ENCODE peak calls at places on chromosomes 2 and 18, in nine cellular contexts. One of them, this sample, is unnamed.

GRCh38 chr18:9971313-9971920 is 57.6 kb downstream of the VAPA start:
- DNase-seq in ovary: peak; percentile 69
- DNase-seq in Peyer's patch: peak; percentile 75
- DNase-seq in tibial artery: peak; percentile 83
- DNase-seq in kidney epithelial cell: no peak
- DNase-seq in CD8-positive, alpha-beta T cell: peak; percentile 44
- DNase-seq in BJ: no peak
- DNase-seq in right lobe of liver: no peak
- DNase-seq in esophagus squamous epithelium: no peak
- DNase-seq in this sample: peak; percentile 87

GRCh38 chr2:86617153-86617552 is 6.5 kb downstream of the RNF103 start:
- DNase-seq in ovary: no peak
- DNase-seq in Peyer's patch: no peak
- DNase-seq in tibial artery: no peak
- DNase-seq in kidney epithelial cell: no peak
- DNase-seq in CD8-positive, alpha-beta T cell: no peak
- DNase-seq in BJ: no peak
- DNase-seq in right lobe of liver: no peak
- DNase-seq in esophagus squamous epithelium: no peak
- DNase-seq in this sample: no peak

GRCh38 chr2:48566582-48566981 is 36.6 kb downstream of the STON1 start:
- DNase-seq in ovary: no peak
- DNase-seq in Peyer's patch: no peak
- DNase-seq in tibial artery: no peak
- DNase-seq in kidney epithelial cell: no peak
- DNase-seq in CD8-positive, alpha-beta T cell: no peak
- DNase-seq in BJ: no peak
- DNase-seq in right lobe of liver: no peak
- DNase-seq in esophagus squamous epithelium: no peak
- DNase-seq in this sample: peak; percentile 19

GRCh38 chr2:72141032-72141645 is 6.5 kb downstream of the CYP26B1 start:
- DNase-seq in ovary: peak; percentile 1
- DNase-seq in Peyer's patch: no peak
- DNase-seq in tibial artery: no peak
- DNase-seq in kidney epithelial cell: no peak
- DNase-seq in CD8-positive, alpha-beta T cell: no peak
- DNase-seq in BJ: no peak
- DNase-seq in right lobe of liver: peak; percentile 50
- DNase-seq in esophagus squamous epithelium: no peak
- DNase-seq in this sample: peak; percentile 3

GRCh38 chr2:43219383-43220228 is 6.8 kb downstream of the ZFP36L2 start:
- DNase-seq in ovary: peak; percentile 84
- DNase-seq in Peyer's patch: peak; percentile 88
- DNase-seq in tibial artery: peak; percentile 83
- DNase-seq in kidney epithelial cell: no peak
- DNase-seq in CD8-positive, alpha-beta T cell: peak; percentile 59
- DNase-seq in BJ: no peak
- DNase-seq in right lobe of liver: peak; percentile 94
- DNase-seq in esophagus squamous epithelium: peak; percentile 65
- DNase-seq in this sample: peak; percentile 93

GRCh38 chr2:163610817-163611556 is 124.8 kb downstream of the FIGN start:
- DNase-seq in ovary: no peak
- DNase-seq in Peyer's patch: no peak
- DNase-seq in tibial artery: no peak
- DNase-seq in kidney epithelial cell: no peak
- DNase-seq in CD8-positive, alpha-beta T cell: no peak
- DNase-seq in BJ: no peak
- DNase-seq in right lobe of liver: peak; percentile 56
- DNase-seq in esophagus squamous epithelium: no peak
- DNase-seq in this sample: no peak

GRCh38 chr2:9308186-9308955 is 101.8 kb downstream of the ASAP2 start:
- DNase-seq in ovary: no peak
- DNase-seq in Peyer's patch: no peak
- DNase-seq in tibial artery: no peak
- DNase-seq in kidney epithelial cell: no peak
- DNase-seq in CD8-positive, alpha-beta T cell: no peak
- DNase-seq in BJ: no peak
- DNase-seq in right lobe of liver: no peak
- DNase-seq in esophagus squamous epithelium: no peak
- DNase-seq in this sample: no peak

GRCh38 chr2:234071664-234072063 is 21.2 kb downstream of the SPP2 start:
- DNase-seq in ovary: no peak
- DNase-seq in Peyer's patch: no peak
- DNase-seq in tibial artery: no peak
- DNase-seq in kidney epithelial cell: no peak
- DNase-seq in CD8-positive, alpha-beta T cell: no peak
- DNase-seq in BJ: no peak
- DNase-seq in right lobe of liver: no peak
- DNase-seq in esophagus squamous epithelium: no peak
- DNase-seq in this sample: no peak

GRCh38 chr18:39594206-39594605 is 2028.6 kb upstream of the CELF4 start:
- DNase-seq in ovary: no peak
- DNase-seq in Peyer's patch: no peak
- DNase-seq in tibial artery: no peak
- DNase-seq in kidney epithelial cell: no peak
- DNase-seq in CD8-positive, alpha-beta T cell: no peak
- DNase-seq in BJ: no peak
- DNase-seq in right lobe of liver: no peak
- DNase-seq in esophagus squamous epithelium: no peak
- DNase-seq in this sample: no peak

GRCh38 chr2:186459009-186459408 is 27.1 kb upstream of the ZC3H15 start:
- DNase-seq in ovary: no peak
- DNase-seq in Peyer's patch: no peak
- DNase-seq in tibial artery: no peak
- DNase-seq in kidney epithelial cell: no peak
- DNase-seq in CD8-positive, alpha-beta T cell: no peak
- DNase-seq in BJ: no peak
- DNase-seq in right lobe of liver: no peak
- DNase-seq in esophagus squamous epithelium: no peak
- DNase-seq in this sample: no peak

GRCh38 chr2:159114835-159115234 is 146.4 kb downstream of the TANC1 start:
- DNase-seq in ovary: no peak
- DNase-seq in Peyer's patch: no peak
- DNase-seq in tibial artery: no peak
- DNase-seq in kidney epithelial cell: no peak
- DNase-seq in CD8-positive, alpha-beta T cell: no peak
- DNase-seq in BJ: no peak
- DNase-seq in right lobe of liver: no peak
- DNase-seq in esophagus squamous epithelium: no peak
- DNase-seq in this sample: no peak

GRCh38 chr2:216115224-216115582 is 6.1 kb downstream of the XRCC5 start:
- DNase-seq in ovary: no peak
- DNase-seq in Peyer's patch: no peak
- DNase-seq in tibial artery: no peak
- DNase-seq in kidney epithelial cell: no peak
- DNase-seq in CD8-positive, alpha-beta T cell: no peak
- DNase-seq in BJ: no peak
- DNase-seq in right lobe of liver: no peak
- DNase-seq in esophagus squamous epithelium: no peak
- DNase-seq in this sample: no peak
- H3K36me3 ChIP-seq in ovary: no peaks in the 10 kb centered on the region
- H3K36me3 ChIP-seq in Peyer's patch: no peaks in the 10 kb centered on the region
- H3K36me3 ChIP-seq in tibial artery: peaks cover 53% of the 10 kb centered on the region
- H3K36me3 ChIP-seq in kidney epithelial cell: peaks cover 2% of the 10 kb centered on the region
- H3K36me3 ChIP-seq in CD8-positive, alpha-beta T cell: peaks cover 59% of the 10 kb centered on the region
- H3K36me3 ChIP-seq in BJ: peaks cover 3% of the 10 kb centered on the region
- H3K36me3 ChIP-seq in right lobe of liver: peaks cover 44% of the 10 kb centered on the region
- H3K36me3 ChIP-seq in esophagus squamous epithelium: no peaks in the 10 kb centered on the region
- H3K36me3 ChIP-seq in this sample: peaks cover 3% of the 10 kb centered on the region

GRCh38 chr2:152664725-152665124 is 52.5 kb downstream of the PRPF40A start:
- DNase-seq in ovary: no peak
- DNase-seq in Peyer's patch: no peak
- DNase-seq in tibial artery: no peak
- DNase-seq in kidney epithelial cell: no peak
- DNase-seq in CD8-positive, alpha-beta T cell: no peak
- DNase-seq in BJ: no peak
- DNase-seq in right lobe of liver: no peak
- DNase-seq in esophagus squamous epithelium: no peak
- DNase-seq in this sample: no peak
- H3K36me3 ChIP-seq in ovary: no peaks in the 10 kb centered on the region
- H3K36me3 ChIP-seq in Peyer's patch: no peaks in the 10 kb centered on the region
- H3K36me3 ChIP-seq in tibial artery: peaks cover 83% of the 10 kb centered on the region
- H3K36me3 ChIP-seq in kidney epithelial cell: peaks cover 1% of the 10 kb centered on the region
- H3K36me3 ChIP-seq in CD8-positive, alpha-beta T cell: peaks cover 58% of the 10 kb centered on the region
- H3K36me3 ChIP-seq in BJ: peaks cover 8% of the 10 kb centered on the region
- H3K36me3 ChIP-seq in right lobe of liver: peaks cover 81% of the 10 kb centered on the region
- H3K36me3 ChIP-seq in esophagus squamous epithelium: peaks cover 4% of the 10 kb centered on the region
- H3K36me3 ChIP-seq in this sample: peaks cover 33% of the 10 kb centered on the region

DNA sequence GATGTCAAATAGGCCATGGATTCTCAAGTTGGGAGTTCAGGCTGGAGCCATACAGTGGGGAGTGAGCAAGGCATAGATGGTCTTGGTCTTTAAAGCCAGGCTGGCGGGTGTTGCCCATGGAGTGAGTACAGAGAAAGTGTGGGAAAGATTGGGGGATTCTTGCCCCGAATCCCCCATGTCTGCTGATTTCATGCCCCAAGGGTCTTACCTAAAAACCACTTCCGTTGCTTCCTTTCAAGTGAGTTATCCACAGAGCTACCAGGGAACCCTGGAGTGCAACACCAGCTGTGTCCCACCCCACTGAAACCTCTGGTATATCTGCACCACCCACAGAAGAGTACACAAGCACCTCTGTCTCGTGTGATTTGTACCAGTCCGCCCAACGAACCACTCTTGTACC is 31.4 kb downstream of the FHOD3 start:
- DNase-seq in ovary: no peak
- DNase-seq in Peyer's patch: no peak
- DNase-seq in tibial artery: no peak
- DNase-seq in kidney epithelial cell: no peak
- DNase-seq in CD8-positive, alpha-beta T cell: no peak
- DNase-seq in BJ: no peak
- DNase-seq in right lobe of liver: no peak
- DNase-seq in esophagus squamous epithelium: no peak
- DNase-seq in this sample: no peak
- H3K36me3 ChIP-seq in ovary: no peaks in the 10 kb centered on the region
- H3K36me3 ChIP-seq in Peyer's patch: no peaks in the 10 kb centered on the region
- H3K36me3 ChIP-seq in tibial artery: no peaks in the 10 kb centered on the region
- H3K36me3 ChIP-seq in kidney epithelial cell: no peaks in the 10 kb centered on the region
- H3K36me3 ChIP-seq in CD8-positive, alpha-beta T cell: no peaks in the 10 kb centered on the region
- H3K36me3 ChIP-seq in BJ: no peaks in the 10 kb centered on the region
- H3K36me3 ChIP-seq in right lobe of liver: no peaks in the 10 kb centered on the region
- H3K36me3 ChIP-seq in esophagus squamous epithelium: no peaks in the 10 kb centered on the region
- H3K36me3 ChIP-seq in this sample: no peaks in the 10 kb centered on the region

DNA sequence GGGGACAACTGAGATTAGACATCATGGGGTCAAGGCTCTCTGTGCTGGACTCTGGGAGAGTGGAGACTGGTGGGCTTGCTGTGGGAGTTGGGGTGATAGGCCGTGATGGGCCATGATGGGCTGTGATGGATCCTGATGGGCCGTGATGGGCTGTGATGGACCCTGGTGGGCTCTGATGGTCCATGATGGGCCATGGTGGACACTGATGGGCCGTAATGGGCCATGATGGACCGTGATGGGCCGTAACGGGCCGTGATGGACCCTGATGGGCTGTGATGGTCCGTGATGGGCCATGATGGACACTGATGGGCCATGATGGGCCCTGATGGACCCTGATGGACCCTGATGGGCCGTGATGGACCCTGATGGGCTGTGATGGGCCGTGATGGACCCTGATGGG is 18.5 kb downstream of the LPIN1 start:
- DNase-seq in ovary: no peak
- DNase-seq in Peyer's patch: no peak
- DNase-seq in tibial artery: no peak
- DNase-seq in kidney epithelial cell: no peak
- DNase-seq in CD8-positive, alpha-beta T cell: no peak
- DNase-seq in BJ: no peak
- DNase-seq in right lobe of liver: no peak
- DNase-seq in esophagus squamous epithelium: no peak
- DNase-seq in this sample: no peak
- H3K36me3 ChIP-seq in ovary: no peaks in the 10 kb centered on the region
- H3K36me3 ChIP-seq in Peyer's patch: no peaks in the 10 kb centered on the region
- H3K36me3 ChIP-seq in tibial artery: peaks cover 40% of the 10 kb centered on the region
- H3K36me3 ChIP-seq in kidney epithelial cell: peaks cover 2% of the 10 kb centered on the region
- H3K36me3 ChIP-seq in CD8-positive, alpha-beta T cell: peaks cover 33% of the 10 kb centered on the region
- H3K36me3 ChIP-seq in BJ: peaks cover 15% of the 10 kb centered on the region
- H3K36me3 ChIP-seq in right lobe of liver: peaks cover 40% of the 10 kb centered on the region
- H3K36me3 ChIP-seq in esophagus squamous epithelium: peaks cover 14% of the 10 kb centered on the region
- H3K36me3 ChIP-seq in this sample: peaks cover 7% of the 10 kb centered on the region

DNA sequence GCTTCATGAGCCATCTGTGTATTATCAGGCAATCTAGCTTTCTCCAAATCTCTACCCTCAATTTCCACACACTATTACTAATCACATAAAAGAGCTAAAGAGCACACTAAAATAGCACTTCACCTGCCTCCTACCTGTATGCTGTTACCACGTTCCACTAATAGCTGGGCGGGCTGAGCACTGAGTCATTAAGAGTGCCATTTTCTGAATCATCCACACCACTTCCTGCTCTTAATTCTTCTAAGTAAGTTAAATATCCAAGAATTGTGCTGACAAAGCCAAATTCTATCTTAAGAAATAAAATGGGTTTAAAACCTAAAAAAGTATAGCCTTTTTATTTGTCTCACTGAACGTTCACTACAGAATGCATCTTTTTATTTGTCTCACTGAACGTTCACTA is 35.7 kb downstream of the NOL10 start:
- DNase-seq in ovary: no peak
- DNase-seq in Peyer's patch: no peak
- DNase-seq in tibial artery: no peak
- DNase-seq in kidney epithelial cell: peak; percentile 70
- DNase-seq in CD8-positive, alpha-beta T cell: no peak
- DNase-seq in BJ: no peak
- DNase-seq in right lobe of liver: no peak
- DNase-seq in esophagus squamous epithelium: no peak
- DNase-seq in this sample: no peak
- H3K36me3 ChIP-seq in ovary: no peaks in the 10 kb centered on the region
- H3K36me3 ChIP-seq in Peyer's patch: no peaks in the 10 kb centered on the region
- H3K36me3 ChIP-seq in tibial artery: peaks cover 70% of the 10 kb centered on the region
- H3K36me3 ChIP-seq in kidney epithelial cell: peaks cover 2% of the 10 kb centered on the region
- H3K36me3 ChIP-seq in CD8-positive, alpha-beta T cell: peaks cover 27% of the 10 kb centered on the region
- H3K36me3 ChIP-seq in BJ: peaks cover 5% of the 10 kb centered on the region
- H3K36me3 ChIP-seq in right lobe of liver: peaks cover 62% of the 10 kb centered on the region
- H3K36me3 ChIP-seq in esophagus squamous epithelium: no peaks in the 10 kb centered on the region
- H3K36me3 ChIP-seq in this sample: peaks cover 21% of the 10 kb centered on the region

DNA sequence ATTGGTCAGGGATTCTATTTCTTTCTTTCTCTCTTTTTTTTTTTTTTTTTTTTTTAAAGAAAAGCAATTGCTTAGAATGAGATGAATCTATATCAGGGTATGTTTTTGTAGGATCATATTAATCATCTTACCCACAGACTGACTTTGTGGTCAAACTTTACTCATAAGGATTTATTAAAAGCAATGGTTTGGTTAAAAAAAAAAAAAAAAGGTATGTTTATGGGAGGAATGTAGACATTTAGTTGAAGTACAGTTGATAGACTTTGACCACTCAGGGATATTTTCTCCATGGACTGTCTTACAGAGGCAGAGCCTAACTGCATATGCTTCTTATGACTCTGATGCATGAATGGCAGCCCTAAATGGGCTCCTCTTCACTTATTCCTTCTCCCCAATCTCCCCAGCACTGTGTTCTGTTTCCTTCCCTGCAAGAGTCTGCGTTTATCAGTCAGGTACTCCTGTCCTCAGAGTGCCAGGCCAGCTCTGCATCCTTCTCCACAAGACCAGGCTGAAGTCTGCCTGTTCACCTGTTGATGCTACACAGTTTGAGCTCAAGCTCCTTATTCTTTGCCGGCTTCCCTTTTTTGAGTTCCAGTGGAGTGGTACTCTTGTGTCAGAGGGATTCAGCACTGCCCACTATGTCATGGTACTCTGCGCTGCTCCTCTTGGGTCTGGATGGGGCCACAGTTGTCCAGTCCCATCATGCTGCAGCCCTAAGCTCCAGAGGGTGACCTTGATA is 24.3 kb downstream of the CRIM1 start:
- DNase-seq in ovary: no peak
- DNase-seq in Peyer's patch: no peak
- DNase-seq in tibial artery: no peak
- DNase-seq in kidney epithelial cell: no peak
- DNase-seq in CD8-positive, alpha-beta T cell: no peak
- DNase-seq in BJ: no peak
- DNase-seq in right lobe of liver: no peak
- DNase-seq in esophagus squamous epithelium: no peak
- DNase-seq in this sample: no peak
- H3K36me3 ChIP-seq in ovary: no peaks in the 10 kb centered on the region
- H3K36me3 ChIP-seq in Peyer's patch: no peaks in the 10 kb centered on the region
- H3K36me3 ChIP-seq in tibial artery: peaks cover 7% of the 10 kb centered on the region
- H3K36me3 ChIP-seq in kidney epithelial cell: no peaks in the 10 kb centered on the region
- H3K36me3 ChIP-seq in CD8-positive, alpha-beta T cell: no peaks in the 10 kb centered on the region
- H3K36me3 ChIP-seq in BJ: peaks cover 9% of the 10 kb centered on the region
- H3K36me3 ChIP-seq in right lobe of liver: no peaks in the 10 kb centered on the region
- H3K36me3 ChIP-seq in esophagus squamous epithelium: no peaks in the 10 kb centered on the region
- H3K36me3 ChIP-seq in this sample: no peaks in the 10 kb centered on the region